ENCODE peak calls at places on chromosome 17, in eight cellular contexts. Z, S, K, Q, R, D, H and I are unnamed samples.

GRCh38 chr17:75876938-75877751 is 1.2 kb downstream of the TRIM47 start:
- DNase-seq in Z (peak; percentile 95), S (peak; percentile 68), K (peak; percentile 89), Q (peak; percentile 89), R (peak; percentile 95), D (peak; percentile 97), H (peak; percentile 96), I (peak; percentile 94)

GRCh38 chr17:4719684-4720221 is 9.3 kb downstream of the ARRB2 start:
- DNase-seq in Z (no peak), S (no peak), K (peak; percentile 70), Q (peak; percentile 47), R (peak; percentile 89), D (peak; percentile 86), H (no peak), I (peak; percentile 47)

GRCh38 chr17:47660064-47660492 is 10.4 kb downstream of the KPNB1 start:
- DNase-seq in Z (no peak), S (no peak), K (no peak), Q (no peak), R (no peak), D (no peak), H (no peak), I (no peak)

GRCh38 chr17:43890240-43890639 is 17.1 kb downstream of the MPP2 start:
- DNase-seq in Z (no peak), S (no peak), K (no peak), Q (no peak), R (no peak), D (no peak), H (no peak), I (no peak)

GRCh38 chr17:78375401-78376079 is 2.9 kb upstream of the PGS1 start:
- DNase-seq in Z (no peak), S (no peak), K (no peak), Q (peak; percentile 76), R (peak; percentile 60), D (peak; percentile 76), H (peak; percentile 73), I (no peak)

GRCh38 chr17:32206816-32207215 is 58.8 kb upstream of the RHBDL3 start:
- DNase-seq in Z (no peak), S (no peak), K (no peak), Q (no peak), R (no peak), D (no peak), H (no peak), I (no peak)

GRCh38 chr17:45643591-45643990 is 140.5 kb upstream of the CRHR1 start:
- DNase-seq in Z (no peak), S (no peak), K (no peak), Q (no peak), R (no peak), D (no peak), H (no peak), I (no peak)

GRCh38 chr17:74453665-74454196 is 12.7 kb upstream of the CD300A start:
- DNase-seq in Z (no peak), S (peak; percentile 97), K (no peak), Q (no peak), R (peak; percentile 77), D (no peak), H (no peak), I (peak; percentile 92)

GRCh38 chr17:10618202-10618635 is 38.9 kb downstream of the MYH3 start:
- DNase-seq in Z (peak; percentile 84), S (peak; percentile 94), K (peak; percentile 70), Q (peak; percentile 84), R (peak; percentile 85), D (peak; percentile 60), H (peak; percentile 68), I (peak; percentile 78)

GRCh38 chr17:284676-285355 is 67.8 kb downstream of the RPH3AL start:
- DNase-seq in Z (no peak), S (no peak), K (no peak), Q (no peak), R (no peak), D (peak; percentile 10), H (no peak), I (no peak)

GRCh38 chr17:61467416-61468262 is 15.4 kb downstream of the TBX4 start:
- DNase-seq in Z (no peak), S (peak; percentile 84), K (peak; percentile 47), Q (no peak), R (peak; percentile 45), D (no peak), H (peak; percentile 51), I (peak; percentile 44)

GRCh38 chr17:45364531-45365390 is 47.9 kb upstream of the MAP3K14 start:
- DNase-seq in Z (no peak), S (peak; percentile 99), K (no peak), Q (no peak), R (peak; percentile 44), D (peak; percentile 22), H (no peak), I (no peak)

GRCh38 chr17:75060434-75061054 is 13.5 kb downstream of the KCTD2 start:
- DNase-seq in Z (peak; percentile 81), S (no peak), K (no peak), Q (no peak), R (no peak), D (no peak), H (no peak), I (no peak)

GRCh38 chr17:21029032-21029431 is 13.8 kb downstream of the USP22 start:
- DNase-seq in Z (peak; percentile 81), S (no peak), K (peak; percentile 54), Q (peak; percentile 43), R (peak; percentile 30), D (peak; percentile 83), H (peak; percentile 88), I (no peak)

GRCh38 chr17:19596869-19597268 is 51.7 kb upstream of the ALDH3A2 start:
- DNase-seq in Z (no peak), S (no peak), K (no peak), Q (no peak), R (no peak), D (no peak), H (no peak), I (no peak)

GRCh38 chr17:42675984-42676423 is 790 bp downstream of the PLEKHH3 start:
- DNase-seq in Z (peak; percentile 83), S (peak; percentile 64), K (peak; percentile 67), Q (peak; percentile 82), R (peak; percentile 47), D (peak; percentile 68), H (no peak), I (peak; percentile 36)

GRCh38 chr17:56897646-56898424 is 16.0 kb downstream of the TRIM25 start:
- DNase-seq in Z (no peak), S (no peak), K (no peak), Q (no peak), R (no peak), D (no peak), H (no peak), I (no peak)

GRCh38 chr17:50947844-50948514 is 81.8 kb upstream of the TOB1 start:
- DNase-seq in Z (peak; percentile 84), S (no peak), K (peak; percentile 96), Q (no peak), R (peak; percentile 89), D (peak; percentile 90), H (no peak), I (peak; percentile 64)

GRCh38 chr17:58308173-58308984 is 20.2 kb downstream of the TSPOAP1 start:
- DNase-seq in Z (no peak), S (peak; percentile 92), K (no peak), Q (no peak), R (peak; percentile 35), D (no peak), H (no peak), I (no peak)
- TF ChIP-seq CTCF in Z (no peak), S (peak; percentile 79), K (peak; percentile 43), Q (peak; percentile 9), R (peak; percentile 39), D (no peak), H (no peak), I (no peak)

GRCh38 chr17:9116311-9116820 is 95.1 kb downstream of the NTN1 start:
- DNase-seq in Z (no peak), S (no peak), K (no peak), Q (no peak), R (no peak), D (no peak), H (no peak), I (no peak)
- TF ChIP-seq CTCF in Z (no peak), S (no peak), K (no peak), Q (no peak), R (no peak), D (no peak), H (no peak), I (no peak)

DNA sequence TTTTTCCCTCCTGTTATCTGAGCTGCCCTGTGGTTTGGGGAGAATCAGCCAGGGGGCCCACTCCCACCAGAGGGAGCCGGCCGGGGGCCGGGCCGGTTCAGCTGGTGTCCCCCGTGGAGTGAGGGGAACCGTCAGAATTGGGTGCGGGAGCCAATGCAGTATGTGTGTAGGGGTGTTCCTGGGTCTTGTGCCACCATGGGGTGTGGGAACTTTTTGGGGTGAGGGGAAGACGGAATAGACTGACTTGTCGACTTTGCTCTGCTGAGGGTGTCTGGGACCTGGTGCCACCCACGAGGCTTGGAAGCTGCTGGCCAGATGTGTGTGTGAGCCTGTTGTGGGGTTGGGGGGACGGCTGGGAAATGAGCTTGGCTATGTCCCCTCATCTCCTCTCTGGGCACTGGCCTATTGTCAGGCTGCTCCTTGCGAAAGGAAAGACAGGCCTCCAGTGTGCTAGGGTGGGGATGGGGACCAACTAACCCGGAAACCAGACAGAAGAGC is 9.9 kb downstream of the RARA start:
- DNase-seq in Z (no peak), S (no peak), K (no peak), Q (peak; percentile 6), R (no peak), D (no peak), H (no peak), I (no peak)
- TF ChIP-seq CTCF in Z (no peak), S (no peak), K (no peak), Q (peak; percentile 32), R (no peak), D (no peak), H (peak; percentile 2), I (no peak)

GRCh38 chr17:34980681-34981537 is 597 bp downstream of the LIG3 start:
- DNase-seq in Z (peak; percentile 82), S (peak; percentile 76), K (peak; percentile 78), Q (peak; percentile 87), R (peak; percentile 93), D (peak; percentile 72), H (peak; percentile 78), I (peak; percentile 83)
- TF ChIP-seq CTCF in Z (peak; percentile 17), S (peak; percentile 48), K (peak; percentile 49), Q (peak; percentile 37), R (peak; percentile 55), D (no peak), H (peak; percentile 48), I (peak; percentile 13)

DNA sequence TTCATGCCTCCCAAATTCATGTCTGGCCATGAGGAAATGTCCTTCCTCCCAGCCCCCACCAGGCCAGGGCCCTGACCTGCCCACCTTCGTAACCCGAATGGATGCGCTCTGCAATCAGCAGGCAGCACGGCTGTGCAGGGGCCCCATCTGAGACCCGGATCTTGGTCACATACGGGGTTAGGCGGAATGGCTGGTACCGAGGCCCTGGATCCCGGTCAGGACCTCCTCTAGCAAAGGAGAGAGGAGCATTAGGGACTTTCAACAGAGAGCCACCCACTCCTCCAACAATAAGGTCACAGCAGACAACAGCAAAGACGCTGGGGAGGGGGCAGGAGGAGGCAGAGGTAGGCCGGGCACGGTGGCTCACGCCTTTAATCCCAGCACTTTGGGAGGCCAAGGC is 3.6 kb downstream of the PER1 start:
- DNase-seq in Z (no peak), S (no peak), K (no peak), Q (no peak), R (no peak), D (no peak), H (no peak), I (no peak)
- TF ChIP-seq CTCF in Z (no peak), S (no peak), K (no peak), Q (no peak), R (no peak), D (no peak), H (no peak), I (no peak)

DNA sequence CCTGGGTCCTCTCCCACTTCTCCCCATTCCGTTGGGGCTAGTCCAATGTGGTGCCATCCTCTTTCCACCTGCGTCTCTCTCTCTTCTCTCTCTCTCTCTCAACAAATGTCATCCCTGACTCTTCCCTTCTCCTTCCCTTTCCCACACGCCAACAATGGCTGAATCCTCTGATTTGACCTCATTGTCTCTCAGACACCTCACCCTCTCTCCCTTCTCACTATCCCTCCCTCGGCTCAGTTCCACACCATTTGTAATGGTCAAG is 628 bp upstream of the ZNF18 start:
- DNase-seq in Z (no peak), S (no peak), K (no peak), Q (no peak), R (no peak), D (no peak), H (no peak), I (no peak)
- TF ChIP-seq CTCF in Z (no peak), S (no peak), K (no peak), Q (no peak), R (no peak), D (no peak), H (no peak), I (no peak)